ENCODE peak calls at places on chromosomes 4 and X, in eight cellular contexts. C, E, F, D, Y, T, R and J are unnamed samples.

GRCh38 chrX:107676559-107677378 is 48.5 kb downstream of the PRPS1 start:
- DNase-seq in F (peak; percentile 88), C (peak; percentile 94), T (peak; percentile 74), E (peak; percentile 94), R (peak; percentile 20), D (peak; percentile 62), Y (peak; percentile 90), J (peak; percentile 96)

GRCh38 chr4:24765331-24765990 is 29.9 kb upstream of the SOD3 start:
- DNase-seq in E (no peak), D (no peak), C (no peak), F (no peak), R (no peak), Y (no peak), T (no peak), J (no peak)

GRCh38 chr4:32172761-32173160 is 1452.6 kb downstream of the PCDH7 start:
- DNase-seq in D (no peak), Y (no peak), F (peak; percentile 40), T (no peak), R (no peak), C (no peak), E (no peak), J (no peak)

GRCh38 chr4:17447056-17447455 is 64.8 kb downstream of the QDPR start:
- DNase-seq in F (no peak), R (no peak), D (no peak), T (no peak), C (no peak), Y (no peak), E (no peak), J (no peak)

GRCh38 chr4:129446074-129446473 is 350.1 kb downstream of the C4orf33 start:
- DNase-seq in R (no peak), C (no peak), Y (no peak), F (no peak), T (no peak), D (no peak), E (no peak), J (no peak)

GRCh38 chr4:28007693-28008092 is 1147.1 kb downstream of the STIM2 start:
- DNase-seq in C (no peak), D (no peak), Y (no peak), E (no peak), F (no peak), T (no peak), R (no peak), J (no peak)

GRCh38 chr4:78612398-78613005 is 60.9 kb downstream of the ANXA3 start:
- DNase-seq in E (peak; percentile 68), C (no peak), T (no peak), R (peak; percentile 0), Y (peak; percentile 29), F (peak; percentile 41), D (no peak), J (no peak)

GRCh38 chrX:136030357-136031225 is 45.4 kb downstream of the SLC9A6 start:
- DNase-seq in E (no peak), C (peak; percentile 94), T (peak; percentile 34), Y (peak; percentile 82), D (no peak), R (no peak), F (no peak), J (no peak)

GRCh38 chr4:42555828-42556227 is 101.1 kb downstream of the ATP8A1 start:
- DNase-seq in D (no peak), R (no peak), T (no peak), C (no peak), Y (no peak), F (no peak), E (no peak), J (no peak)

GRCh38 chr4:84708406-84709135 is 125.6 kb downstream of the CDS1 start:
- DNase-seq in E (no peak), T (no peak), Y (no peak), C (no peak), F (no peak), D (no peak), R (no peak), J (no peak)

GRCh38 chrX:110341189-110342035 is 17.2 kb upstream of the RTL9 start:
- DNase-seq in C (no peak), F (peak; percentile 42), Y (no peak), E (peak; percentile 81), T (no peak), R (no peak), D (no peak), J (peak; percentile 15)

GRCh38 chr4:13528823-13529129 is 15.5 kb downstream of the NKX3-2 start:
- DNase-seq in D (no peak), T (no peak), E (no peak), F (no peak), C (no peak), R (no peak), Y (no peak), J (no peak)

GRCh38 chr4:42750091-42750490 is 93.2 kb upstream of the ATP8A1 start:
- DNase-seq in F (no peak), D (peak; percentile 20), Y (peak; percentile 27), C (no peak), R (no peak), E (peak; percentile 52), T (no peak), J (no peak)

GRCh38 chr4:182062936-182063335 is 180.3 kb upstream of the TENM3 start:
- DNase-seq in Y (no peak), R (no peak), F (no peak), T (no peak), E (no peak), C (no peak), D (no peak), J (no peak)

GRCh38 chrX:27976284-27976683 is 5.0 kb downstream of the DCAF8L1 start:
- DNase-seq in Y (no peak), T (no peak), F (no peak), E (no peak), D (no peak), R (no peak), C (no peak), J (no peak)

GRCh38 chrX:153969904-153970397 is 1.7 kb downstream of the HCFC1 start:
- DNase-seq in T (no peak), F (no peak), R (no peak), C (no peak), E (no peak), Y (no peak), D (no peak), J (no peak)

GRCh38 chrX:8879750-8880149 is 78.6 kb upstream of the FAM9A start:
- DNase-seq in Y (no peak), R (no peak), T (no peak), E (peak; percentile 36), C (no peak), D (no peak), F (peak; percentile 26), J (no peak)

GRCh38 chr4:21811576-21811975 is 137.0 kb downstream of the KCNIP4 start:
- DNase-seq in Y (no peak), D (no peak), T (no peak), C (no peak), F (no peak), E (no peak), R (no peak), J (no peak)

GRCh38 chr4:30835044-30835443 is 114.9 kb downstream of the PCDH7 start:
- DNase-seq in E (no peak), Y (no peak), F (no peak), T (no peak), R (no peak), C (no peak), D (no peak), J (no peak)
- H3K4me3 ChIP-seq in E (no peak overlapping the region), Y (no peak overlapping the region), F (no peak overlapping the region), T (no peak overlapping the region), R (no peak overlapping the region), C (no peak overlapping the region), D (no peak overlapping the region), J (no peak overlapping the region)

GRCh38 chrX:43899878-43900815 is 17.9 kb upstream of the MAOB start:
- DNase-seq in R (no peak), Y (no peak), F (no peak), T (no peak), D (no peak), C (no peak), E (no peak), J (no peak)

GRCh38 chrX:43892471-43892870 is 10.2 kb upstream of the MAOB start:
- DNase-seq in D (no peak), F (no peak), E (no peak), C (no peak), T (no peak), R (no peak), Y (no peak), J (no peak)

GRCh38 chrX:43897290-43897689 is 15.0 kb upstream of the MAOB start:
- DNase-seq in Y (no peak), R (no peak), D (no peak), T (no peak), C (no peak), E (no peak), F (no peak), J (no peak)

DNA sequence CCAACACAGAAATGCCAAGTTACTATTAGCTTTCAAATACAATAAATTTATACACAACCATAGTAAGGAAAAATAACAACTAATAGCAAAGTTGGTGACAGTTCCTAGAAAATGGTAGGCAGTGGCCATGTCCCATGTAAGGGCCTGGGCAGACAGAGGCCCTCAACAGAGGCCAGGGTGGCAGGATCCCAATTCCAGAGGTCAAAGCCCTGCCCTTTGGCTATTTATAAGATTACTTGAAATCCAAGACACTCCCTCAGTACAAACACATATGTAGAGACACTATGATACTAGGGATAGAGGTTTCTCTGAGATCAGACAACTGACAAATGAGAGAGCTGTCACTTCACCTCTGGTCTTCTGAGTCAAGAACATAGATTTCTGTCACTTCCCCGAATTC is 16.2 kb upstream of the MAOB start:
- DNase-seq in R (no peak), F (peak; percentile 5), T (no peak), Y (no peak), D (no peak), E (no peak), C (no peak), J (no peak)
- TF ChIP-seq POLR2A in R (no peak), F (no peak), T (no peak), Y (no peak), D (no peak), E (no peak), C (no peak), J (no peak)

GRCh38 chrX:48467331-48467761 is 2.7 kb downstream of the SLC38A5 start:
- DNase-seq in C (no peak), R (no peak), Y (peak; percentile 41), D (no peak), E (no peak), F (no peak), T (no peak), J (no peak)
- H3K4me3 ChIP-seq in C (no peak overlapping the region), R (no peak overlapping the region), Y (peak overlapping the region; percentile 25), D (no peak overlapping the region), E (peak overlapping the region; percentile 92), F (no peak overlapping the region), T (no peak overlapping the region), J (no peak overlapping the region)

GRCh38 chr4:73257995-73258667 is 467 bp downstream of the ANKRD17 start:
- DNase-seq in E (peak; percentile 69), T (peak; percentile 18), F (peak; percentile 19), D (peak; percentile 29), Y (peak; percentile 33), C (no peak), R (no peak), J (no peak)

GRCh38 chr4:73258668-73259551 is at the start of gene ANKRD17:
- DNase-seq in D (peak; percentile 88), R (peak; percentile 65), E (peak; percentile 93), F (peak; percentile 90), T (peak; percentile 83), Y (peak; percentile 94), C (peak; percentile 96), J (peak; percentile 90)

GRCh38 chr4:73252001-73252400 is 6.6 kb downstream of the ANKRD17 start:
- DNase-seq in F (no peak), D (no peak), C (no peak), E (no peak), Y (no peak), R (no peak), T (no peak), J (no peak)

GRCh38 chr4:73259552-73260140 is 1.0 kb upstream of the ANKRD17 start:
- DNase-seq in Y (peak; percentile 27), T (no peak), R (no peak), D (no peak), C (no peak), F (no peak), E (peak; percentile 34), J (no peak)

GRCh38 chr4:73257242-73257994 is 1.2 kb downstream of the ANKRD17 start:
- DNase-seq in C (peak; percentile 90), D (peak; percentile 68), F (peak; percentile 79), T (peak; percentile 60), Y (peak; percentile 72), E (peak; percentile 86), R (peak; percentile 16), J (peak; percentile 93)
- TF ChIP-seq POLR2A in C (no peak), D (no peak), F (no peak), T (no peak), Y (no peak), E (no peak), R (no peak), J (no peak)